ENCODE peak calls at places on chromosomes 3 and 15, in ten cellular contexts. I, L, B, C, P, O, Q, K, T and V are unnamed samples.

GRCh38 chr3:78736863-78737262 is 1030.9 kb downstream of the ROBO1 start:
- DNase-seq in T (no peak), K (no peak), C (no peak), P (no peak), Q (no peak), O (no peak), I (no peak), L (no peak), B (peak), V (no peak)

GRCh38 chr3:12822725-12823373 is 18.5 kb downstream of the RPL32 start:
- DNase-seq in I (peak), P (no peak), T (peak), K (peak), B (no peak), O (no peak), C (peak), Q (no peak), L (no peak), V (no peak)

GRCh38 chr15:63052961-63053698 is 10.6 kb downstream of the TPM1 start:
- DNase-seq in L (no peak), C (peak), K (no peak), I (no peak), P (no peak), Q (no peak), O (no peak), T (peak), B (no peak), V (no peak)

GRCh38 chr3:67077656-67078055 is 79.5 kb downstream of the KBTBD8 start:
- DNase-seq in I (no peak), P (no peak), K (no peak), C (no peak), L (no peak), O (peak), B (no peak), T (no peak), Q (no peak), V (no peak)

GRCh38 chr15:80978685-80979084 is 10.9 kb downstream of the MESD start:
- DNase-seq in Q (no peak), L (no peak), K (no peak), I (no peak), O (no peak), B (no peak), C (no peak), T (peak), P (no peak), V (no peak)

GRCh38 chr3:195236801-195237570 is 34.0 kb downstream of the XXYLT1 start:
- DNase-seq in I (no peak), L (no peak), K (no peak), B (no peak), T (no peak), C (no peak), O (no peak), Q (no peak), P (no peak), V (no peak)

GRCh38 chr3:159458010-159458409 is 530.6 kb upstream of the IL12A start:
- DNase-seq in Q (peak), L (no peak), I (no peak), O (no peak), B (peak), K (no peak), C (no peak), T (no peak), P (no peak), V (no peak)

GRCh38 chr3:28286595-28286994 is 45.2 kb downstream of the CMC1 start:
- DNase-seq in C (peak), Q (no peak), O (no peak), I (peak), L (no peak), K (peak), B (peak), T (peak), P (peak), V (no peak)

GRCh38 chr3:120025520-120025919 is 68.7 kb downstream of the GSK3B start:
- DNase-seq in L (no peak), T (no peak), O (no peak), C (no peak), Q (no peak), P (no peak), B (no peak), K (no peak), I (no peak), V (no peak)

GRCh38 chr3:187497037-187497436 is 128.9 kb downstream of the RTP4 start:
- DNase-seq in B (no peak), Q (no peak), L (no peak), C (no peak), P (no peak), O (no peak), K (no peak), I (no peak), T (no peak), V (no peak)

GRCh38 chr3:187945374-187945773 is 200.1 kb upstream of the BCL6 start:
- DNase-seq in C (no peak), Q (no peak), L (no peak), T (no peak), B (no peak), I (no peak), P (no peak), K (no peak), O (no peak), V (no peak)

GRCh38 chr3:113005622-113006021 is 14.8 kb downstream of the GTPBP8 start:
- DNase-seq in O (peak), I (no peak), L (no peak), K (no peak), B (no peak), P (no peak), C (no peak), T (no peak), Q (no peak), V (no peak)

GRCh38 chr3:37243811-37244748 is 69.7 kb upstream of the LRRFIP2 start:
- DNase-seq in C (peak), B (peak), L (peak), P (peak), T (peak), K (peak), Q (peak), I (peak), O (peak), V (peak)

GRCh38 chr15:34348735-34349300 is 5.7 kb downstream of the NUTM1 start:
- DNase-seq in O (no peak), P (no peak), Q (no peak), T (peak), C (no peak), I (no peak), B (no peak), K (no peak), L (no peak), V (no peak)

GRCh38 chr3:112136959-112137693 is 4.1 kb upstream of the GCSAM start:
- DNase-seq in P (no peak), L (no peak), Q (no peak), I (peak), O (peak), B (no peak), T (peak), C (peak), K (peak), V (peak)

GRCh38 chr3:69948246-69948862 is 51.2 kb upstream of the SAMMSON start:
- DNase-seq in T (peak), P (peak), O (no peak), Q (no peak), K (no peak), B (peak), I (peak), L (no peak), C (peak), V (no peak)

GRCh38 chr15:31275331-31276262 is 51.0 kb upstream of the KLF13 start:
- DNase-seq in Q (peak), K (no peak), P (no peak), B (no peak), L (peak), I (no peak), C (no peak), T (no peak), O (peak), V (no peak)

GRCh38 chr3:44056446-44057240 is 185.0 kb upstream of the TOPAZ1 start:
- DNase-seq in P (no peak), L (no peak), C (no peak), T (no peak), I (no peak), O (no peak), Q (no peak), B (no peak), K (no peak), V (no peak)

GRCh38 chr3:169227911-169228310 is 435.6 kb downstream of the MECOM start:
- DNase-seq in L (no peak), B (no peak), T (no peak), I (peak), O (peak), P (peak), K (no peak), Q (no peak), C (no peak), V (no peak)

GRCh38 chr3:55296781-55297180 is 190.3 kb downstream of the WNT5A start:
- DNase-seq in P (no peak), K (no peak), C (no peak), O (no peak), B (no peak), I (no peak), T (no peak), Q (no peak), L (no peak), V (no peak)

GRCh38 chr3:52237659-52238172 is 1.2 kb downstream of the TWF2 start:
- DNase-seq in Q (no peak), C (no peak), O (peak), B (peak), T (no peak), L (no peak), P (no peak), I (peak), K (no peak), V (no peak)